ENCODE peak calls at places on chromosome 10, in six cellular contexts. H is spleen; U is neural crest cell; J is ACHN; A is ecto neural progenitor cell; C is stimulated activated CD4-positive, alpha-beta T cell treated with anti-CD3 and anti-CD28 coated beads, Interleukin-1b, Interleukin-23, amount 100 ng/mL, for 24 hours. Y is an unnamed sample.

GRCh38 chr10:34641147-34641912 is 173.8 kb downstream of the PARD3 start:
- DNase-seq in J (peak), A (peak), U (no peak), C (no peak), H (no peak), Y (no peak)

GRCh38 chr10:7789390-7789789 is 1.4 kb downstream of the ATP5F1C start:
- DNase-seq in A (no peak), J (peak), H (no peak), U (no peak), C (no peak), Y (no peak)

GRCh38 chr10:69449841-69450240 is 1.4 kb upstream of the TSPAN15 start:
- DNase-seq in H (peak), C (no peak), A (peak), U (peak), J (peak), Y (no peak)

GRCh38 chr10:60305394-60305892 is 84.2 kb downstream of the ANK3 start:
- DNase-seq in H (no peak), C (no peak), J (no peak), U (no peak), A (no peak), Y (no peak)

GRCh38 chr10:38094923-38095574 is 912 bp downstream of the ZNF37A start:
- DNase-seq in C (no peak), A (peak), H (no peak), J (no peak), U (no peak), Y (no peak)

GRCh38 chr10:122567056-122567660 is 6.6 kb downstream of the DMBT1 start:
- DNase-seq in C (no peak), U (peak), H (peak), A (peak), J (peak), Y (no peak)

GRCh38 chr10:89206402-89207180 is 526 bp downstream of the CH25H start:
- DNase-seq in H (peak), A (no peak), U (peak), C (no peak), J (no peak), Y (peak)

GRCh38 chr10:103969436-103969835 is 2.5 kb downstream of the SLK start:
- DNase-seq in H (no peak), C (no peak), A (no peak), U (no peak), J (no peak), Y (no peak)

GRCh38 chr10:37947526-37947925 is 28.9 kb downstream of the ZNF25 start:
- DNase-seq in C (no peak), H (no peak), J (no peak), A (no peak), U (no peak), Y (no peak)

GRCh38 chr10:94138391-94138790 is 144.7 kb downstream of the PLCE1 start:
- DNase-seq in H (no peak), C (no peak), A (no peak), U (no peak), J (no peak), Y (no peak)

GRCh38 chr10:107619124-107619523 is 454.6 kb upstream of the SORCS1 start:
- DNase-seq in H (no peak), C (no peak), J (no peak), U (no peak), A (no peak), Y (no peak)

GRCh38 chr10:124450783-124451057 is 885 bp upstream of the NKX1-2 start:
- DNase-seq in U (no peak), C (no peak), J (no peak), H (no peak), A (no peak), Y (no peak)

GRCh38 chr10:37975407-37975991 is 948 bp downstream of the ZNF25 start:
- DNase-seq in A (no peak), C (no peak), H (no peak), J (peak), U (no peak), Y (no peak)

GRCh38 chr10:86163522-86164215 is 202.9 kb downstream of the GRID1 start:
- DNase-seq in C (no peak), J (no peak), H (peak), A (no peak), U (no peak), Y (no peak)

GRCh38 chr10:102065561-102066420 is 642 bp downstream of the HPS6 start:
- DNase-seq in J (peak), H (no peak), C (no peak), U (peak), A (peak), Y (peak)

GRCh38 chr10:122591736-122592135 is 31.2 kb downstream of the DMBT1 start:
- DNase-seq in H (no peak), J (no peak), U (no peak), C (no peak), A (no peak), Y (no peak)

GRCh38 chr10:107855933-107856332 is 691.4 kb upstream of the SORCS1 start:
- DNase-seq in J (no peak), C (no peak), U (no peak), H (no peak), A (no peak), Y (no peak)

GRCh38 chr10:82396886-82397285 is 521.9 kb downstream of the NRG3 start:
- DNase-seq in U (no peak), C (no peak), H (no peak), A (no peak), J (no peak), Y (no peak)

GRCh38 chr10:74177140-74177677 is 26.2 kb downstream of the ADK start:
- DNase-seq in H (peak), A (no peak), J (peak), U (no peak), C (peak), Y (no peak)

GRCh38 chr10:13485623-13486022 is 43.2 kb downstream of the BEND7 start:
- DNase-seq in C (no peak), J (peak), H (no peak), A (no peak), U (no peak), Y (no peak)

GRCh38 chr10:43251664-43252165 is 15.2 kb downstream of the RASGEF1A start:
- DNase-seq in U (no peak), H (peak), J (no peak), C (no peak), A (peak), Y (peak)

Y was measured in Right ventricle myocardium inferior.